ENCODE peak calls at places on chromosomes 16 and 17, in six cellular contexts. M is EL, L is frontal cortex, C is HTR-8/SVneo, B is PC-3, K is hypothalamus. N is an unnamed sample.

GRCh38 chr16:69563605-69564580 is 1.9 kb upstream of the NFAT5 start:
- DNase-seq in M (peak; percentile 54), L (no peak), C (no peak), B (peak; percentile 15), K (no peak), N (peak; percentile 12)

GRCh38 chr16:57993452-57993851 is 7.0 kb downstream of the ZNF319 start:
- DNase-seq in M (no peak), L (no peak), C (no peak), B (no peak), K (no peak), N (no peak)

GRCh38 chr17:74042744-74043486 is 160.6 kb upstream of the RPL38 start:
- DNase-seq in M (peak; percentile 17), L (peak; percentile 74), C (peak; percentile 92), B (peak; percentile 98), K (no peak), N (peak; percentile 64)

GRCh38 chr17:48997827-48998556 is 807 bp downstream of the IGF2BP1 start:
- DNase-seq in M (no peak), L (no peak), C (no peak), B (no peak), K (no peak), N (no peak)

GRCh38 chr16:50711862-50712567 is 18.6 kb downstream of the NOD2 start:
- DNase-seq in M (no peak), L (peak; percentile 60), C (no peak), B (no peak), K (peak; percentile 15), N (no peak)

GRCh38 chr16:27355610-27356009 is 41.8 kb downstream of the IL4R start:
- DNase-seq in M (peak; percentile 13), L (no peak), C (no peak), B (peak; percentile 25), K (no peak), N (no peak)

GRCh38 chr16:48535831-48536599 is 74.0 kb downstream of the N4BP1 start:
- DNase-seq in M (peak; percentile 54), L (no peak), C (no peak), B (no peak), K (no peak), N (no peak)

GRCh38 chr16:28183441-28183840 is 28.3 kb downstream of the XPO6 start:
- DNase-seq in M (no peak), L (no peak), C (no peak), B (no peak), K (no peak), N (no peak)

GRCh38 chr16:89918453-89919347 is at the start of gene MC1R:
- DNase-seq in M (peak; percentile 53), L (no peak), C (no peak), B (no peak), K (no peak), N (no peak)

GRCh38 chr16:21663889-21664647 is at the start of gene OTOA:
- DNase-seq in M (no peak), L (peak; percentile 46), C (no peak), B (no peak), K (no peak), N (no peak)

GRCh38 chr16:31451681-31452351 is 7.5 kb upstream of the ARMC5 start:
- DNase-seq in M (peak; percentile 74), L (no peak), C (peak; percentile 60), B (peak; percentile 60), K (no peak), N (peak; percentile 85)

GRCh38 chr17:7354262-7354781 is 634 bp upstream of the TMEM95 start:
- DNase-seq in M (peak; percentile 50), L (no peak), C (no peak), B (peak; percentile 53), K (no peak), N (no peak)

GRCh38 chr16:78705694-78706093 is 606.2 kb downstream of the WWOX start:
- DNase-seq in M (no peak), L (no peak), C (no peak), B (peak; percentile 61), K (no peak), N (peak; percentile 22)

GRCh38 chr16:86562356-86562755 is 4.3 kb upstream of the FOXC2 start:
- DNase-seq in M (no peak), L (no peak), C (no peak), B (no peak), K (no peak), N (no peak)

GRCh38 chr17:15261063-15261817 is 3.9 kb downstream of the PMP22 start:
- DNase-seq in M (peak; percentile 69), L (peak; percentile 40), C (peak; percentile 77), B (peak; percentile 73), K (peak; percentile 68), N (peak; percentile 60)

GRCh38 chr16:47523342-47524006 is 62.3 kb downstream of the PHKB start:
- DNase-seq in M (no peak), L (no peak), C (no peak), B (no peak), K (no peak), N (peak; percentile 13)

GRCh38 chr17:49269356-49269755 is 38.8 kb upstream of the PHOSPHO1 start:
- DNase-seq in M (no peak), L (no peak), C (no peak), B (no peak), K (no peak), N (no peak)

GRCh38 chr16:88924834-88925539 is 52.0 kb downstream of the CBFA2T3 start:
- DNase-seq in M (peak; percentile 92), L (peak; percentile 80), C (peak; percentile 92), B (peak; percentile 80), K (no peak), N (peak; percentile 67)

GRCh38 chr16:53504665-53505064 is 1.7 kb upstream of the AKTIP start:
- DNase-seq in M (peak; percentile 47), L (no peak), C (no peak), B (no peak), K (no peak), N (no peak)

GRCh38 chr16:66493490-66494401 is 56.2 kb downstream of the TK2 start:
- DNase-seq in M (no peak), L (no peak), C (no peak), B (no peak), K (no peak), N (no peak)

GRCh38 chr16:81519298-81520150 is 74.9 kb downstream of the CMIP start:
- DNase-seq in M (peak; percentile 41), L (peak; percentile 43), C (no peak), B (peak; percentile 39), K (no peak), N (no peak)

GRCh38 chr17:41563607-41564006 is 8.3 kb downstream of the KRT9 start:
- DNase-seq in M (no peak), L (no peak), C (no peak), B (no peak), K (no peak), N (no peak)

GRCh38 chr17:73513426-73513825 is 130.8 kb downstream of the SDK2 start:
- DNase-seq in M (no peak), L (no peak), C (no peak), B (no peak), K (no peak), N (no peak)

N was measured in kidney glomerular epithelial cell.